ENCODE peak calls at places on chromosomes 7 and 10, in four cellular contexts. J, F, I and G are unnamed samples.

GRCh38 chr10:99435986-99436633 is 5.7 kb upstream of the GOT1 start:
- DNase-seq in J (no peak), F (no peak), I (peak; percentile 48), G (no peak)

GRCh38 chr10:80530251-80530650 is 7.5 kb upstream of the SH2D4B start:
- DNase-seq in J (no peak), F (no peak), I (peak; percentile 40), G (no peak)

GRCh38 chr10:43707755-43708154 is 59.1 kb upstream of the ZNF32 start:
- DNase-seq in J (no peak), F (no peak), I (no peak), G (no peak)

GRCh38 chr7:35891004-35891830 is 90.4 kb downstream of the SEPTIN7 start:
- DNase-seq in J (no peak), F (no peak), I (no peak), G (no peak)

GRCh38 chr7:11969627-11970026 is 137.6 kb upstream of the THSD7A start:
- DNase-seq in J (no peak), F (no peak), I (no peak), G (no peak)

GRCh38 chr7:141737118-141737835 is 881 bp upstream of the SSBP1 start:
- DNase-seq in J (no peak), F (no peak), I (peak; percentile 25), G (no peak)

GRCh38 chr7:826230-826905 is 5.9 kb upstream of the SUN1 start:
- DNase-seq in J (no peak), F (no peak), I (no peak), G (no peak)

GRCh38 chr7:140143997-140144396 is 32.8 kb downstream of the KDM7A start:
- DNase-seq in J (no peak), F (no peak), I (no peak), G (no peak)

GRCh38 chr7:66036382-66036781 is 39.2 kb upstream of the ASL start:
- DNase-seq in J (no peak), F (no peak), I (no peak), G (no peak)

GRCh38 chr10:132924046-132924952 is 18.1 kb downstream of the CFAP46 start:
- DNase-seq in J (no peak), F (no peak), I (no peak), G (no peak)

GRCh38 chr10:46218921-46219320 is 67.9 kb upstream of the ANTXRL start:
- DNase-seq in J (no peak), F (no peak), I (no peak), G (no peak)

GRCh38 chr10:78224602-78225001 is 190.9 kb downstream of the RPS24 start:
- DNase-seq in J (no peak), F (no peak), I (no peak), G (no peak)

GRCh38 chr7:42238709-42239395 is 1.8 kb upstream of the GLI3 start:
- DNase-seq in J (no peak), F (no peak), I (no peak), G (no peak)

DNA sequence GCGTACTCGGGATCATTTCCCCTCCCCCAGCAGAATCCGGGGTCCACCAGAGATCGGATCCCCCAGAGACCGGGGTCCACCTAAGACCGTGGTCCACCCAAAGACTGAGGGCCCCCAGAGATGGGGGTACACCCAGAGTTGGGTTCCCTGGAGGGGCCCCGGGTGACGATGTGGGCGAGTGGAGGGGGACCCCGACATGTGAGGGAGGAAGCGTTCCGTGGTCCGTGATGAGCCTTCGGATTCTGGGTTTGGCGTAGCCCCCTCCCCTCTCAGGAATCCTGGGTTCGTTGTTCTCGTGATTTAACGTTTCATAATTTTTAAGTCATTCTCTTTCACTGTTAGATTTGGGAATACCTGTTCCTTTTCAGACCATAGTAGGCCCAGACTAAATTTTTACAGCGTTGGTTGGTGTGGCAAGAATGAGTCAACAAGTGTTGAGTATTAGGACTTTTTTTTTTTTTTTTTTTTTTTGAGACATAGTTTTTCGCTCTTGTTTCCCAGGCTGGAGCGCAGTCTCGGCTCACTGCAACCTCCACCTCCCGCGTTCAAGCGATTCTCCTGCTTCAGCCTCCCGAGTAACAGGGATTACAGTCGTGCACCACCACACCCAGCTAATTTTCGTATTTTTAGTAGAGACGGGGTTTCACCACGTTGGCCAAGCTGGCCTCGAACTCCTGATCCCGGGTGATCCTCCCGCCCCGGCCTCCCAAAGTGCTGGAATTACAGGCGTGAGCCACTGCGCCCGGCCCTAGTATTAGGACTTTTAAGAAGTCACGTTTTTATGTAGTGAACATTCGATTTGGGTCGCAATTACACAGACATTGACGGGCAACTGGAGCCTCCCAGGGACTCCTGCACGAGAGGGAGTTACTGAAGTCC is 672 bp downstream of the GTPBP4 start:
- DNase-seq in J (no peak), F (no peak), I (no peak), G (no peak)
- TF ChIP-seq SUZ12 in J (no peak), F (no peak), I (no peak), G (no peak)

GRCh38 chr10:118596426-118597124 is 1.1 kb upstream of the PRLHR start:
- DNase-seq in J (no peak), F (no peak), I (no peak), G (no peak)
- H3K4me3 ChIP-seq in J (peak overlapping the region; percentile 55), F (no peak overlapping the region), I (no peak overlapping the region), G (peak overlapping the region; percentile 30)

GRCh38 chr10:104331208-104331838 is 6.9 kb downstream of the ITPRIP start:
- DNase-seq in J (no peak), F (no peak), I (peak; percentile 70), G (no peak)

GRCh38 chr10:104332243-104333036 is 5.8 kb downstream of the ITPRIP start:
- DNase-seq in J (no peak), F (no peak), I (no peak), G (no peak)

GRCh38 chr10:104333728-104334373 is 4.4 kb downstream of the ITPRIP start:
- DNase-seq in J (no peak), F (no peak), I (no peak), G (no peak)

GRCh38 chr10:104334561-104334960 is 3.7 kb downstream of the ITPRIP start:
- DNase-seq in J (no peak), F (no peak), I (no peak), G (no peak)

GRCh38 chr10:104333037-104333727 is 5.1 kb downstream of the ITPRIP start:
- DNase-seq in J (no peak), F (no peak), I (no peak), G (no peak)
- TF ChIP-seq YY1 in J (no peak), F (no peak), I (no peak), G (no peak)

DNA sequence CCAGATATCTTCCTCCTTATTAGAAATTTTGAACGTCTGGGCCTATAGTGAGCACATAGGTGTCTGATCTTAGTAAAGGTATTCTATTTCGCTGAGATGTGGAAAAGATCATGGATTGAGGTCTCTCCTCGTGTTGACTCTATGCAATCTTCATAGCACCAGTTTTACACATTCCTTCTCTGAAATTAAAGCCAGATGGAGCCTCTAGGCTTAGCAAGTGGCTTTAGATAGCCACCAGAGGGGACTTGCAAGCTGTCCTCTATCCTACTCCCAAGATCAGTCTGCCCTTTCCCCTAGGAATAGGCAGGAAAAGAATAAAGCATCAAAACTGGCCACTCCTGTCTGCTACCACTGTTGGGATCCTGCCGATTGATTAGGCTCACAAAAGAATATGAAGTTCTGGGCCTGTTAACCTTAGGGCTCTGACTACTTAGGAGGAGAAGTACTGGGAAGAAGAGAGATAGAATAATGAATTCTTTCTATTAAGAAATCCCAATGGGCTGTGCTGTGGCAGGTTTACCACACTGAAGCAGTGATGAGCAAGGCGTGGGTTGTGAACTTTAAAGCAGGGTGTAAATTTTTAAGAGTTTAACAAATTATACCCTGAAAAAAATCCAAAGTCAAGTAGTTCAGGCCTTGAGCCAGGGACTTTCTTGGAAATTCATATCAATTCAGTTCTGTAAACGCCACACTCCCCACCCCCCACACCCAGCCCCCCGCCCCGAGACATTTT is 2.2 kb upstream of the STRIP2 start:
- DNase-seq in J (no peak), F (no peak), I (no peak), G (no peak)
- TF ChIP-seq SUZ12 in J (no peak), F (no peak), I (no peak), G (no peak)

DNA sequence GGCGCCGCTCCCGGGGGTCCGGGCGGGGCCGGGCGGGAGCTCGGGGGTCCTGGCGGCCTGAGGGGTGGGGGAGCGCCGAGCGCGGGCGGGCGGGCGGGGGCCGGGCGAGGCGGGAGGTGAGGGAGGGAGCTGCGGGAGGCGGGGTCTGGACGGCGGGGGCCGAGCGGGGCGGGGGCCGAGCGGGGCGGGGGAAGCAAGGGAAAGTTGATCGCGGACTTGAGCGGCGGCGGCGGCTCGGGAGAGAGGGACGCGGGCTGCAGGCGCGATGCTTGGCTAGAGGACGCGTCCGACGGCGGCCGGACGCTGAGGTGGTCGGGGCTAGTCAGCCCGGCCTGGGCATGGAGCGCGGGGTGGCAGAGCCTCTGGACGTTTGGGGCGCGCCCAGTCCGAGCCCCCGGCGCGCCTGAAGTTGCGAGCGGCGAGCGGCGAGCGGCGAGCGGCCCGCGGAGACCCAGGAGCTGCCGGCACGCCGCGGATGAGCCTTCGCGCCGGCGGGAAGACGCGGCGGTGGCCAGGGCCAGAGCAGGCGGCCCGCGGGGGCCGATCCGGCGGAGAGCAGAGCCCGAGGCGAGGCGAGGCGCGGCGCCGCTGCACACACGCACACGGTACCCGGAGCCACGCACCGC is at the start of gene CDH23:
- DNase-seq in J (no peak), F (no peak), I (no peak), G (no peak)
- H3K4me3 ChIP-seq in J (peak within 1 kb of the TSS; percentile 68), F (no peak within 1 kb of the TSS), I (no peak within 1 kb of the TSS), G (peak within 1 kb of the TSS; percentile 67)

GRCh38 chr7:38311329-38311937 is 38.0 kb upstream of the TARP start:
- DNase-seq in J (no peak), F (no peak), I (no peak), G (no peak)
- TF ChIP-seq YY1 in J (no peak), F (peak; percentile 89), I (no peak), G (no peak)

GRCh38 chr10:49734676-49735075 is 27.4 kb downstream of the OGDHL start:
- DNase-seq in J (no peak), F (no peak), I (no peak), G (no peak)
- TF ChIP-seq SUZ12 in J (no peak), F (no peak), I (no peak), G (no peak)